ENCODE peak calls at places on chromosomes 7 and 10, in four cellular contexts. E is GM12878, R is HepG2, H is K562. K is an unnamed sample.

GRCh38 chr7:50690541-50691011 is 92.1 kb downstream of the GRB10 start:
- DNase-seq in E (no peak), R (no peak), H (no peak), K (no peak)

GRCh38 chr7:41755100-41755499 is 52.2 kb upstream of the INHBA start:
- DNase-seq in E (no peak), R (no peak), H (no peak), K (no peak)

GRCh38 chr10:100879741-100880360 is 32.9 kb upstream of the SLF2 start:
- DNase-seq in E (no peak), R (peak; percentile 56), H (peak; percentile 39), K (peak; percentile 21)

GRCh38 chr7:28595779-28596178 is 183.5 kb downstream of the CREB5 start:
- DNase-seq in E (no peak), R (no peak), H (no peak), K (no peak)

GRCh38 chr7:137668404-137668803 is 178.4 kb downstream of the DGKI start:
- DNase-seq in E (no peak), R (no peak), H (no peak), K (no peak)

GRCh38 chr7:117068511-117069155 is 115.3 kb downstream of the ST7 start:
- DNase-seq in E (no peak), R (no peak), H (no peak), K (no peak)

GRCh38 chr10:33600381-33600780 is 265.9 kb upstream of the NRP1 start:
- DNase-seq in E (no peak), R (no peak), H (no peak), K (no peak)

GRCh38 chr7:49848211-49848841 is 74.9 kb downstream of the VWC2 start:
- DNase-seq in E (no peak), R (no peak), H (no peak), K (no peak)

GRCh38 chr10:122112021-122112616 is 123.2 kb downstream of the TACC2 start:
- DNase-seq in E (no peak), R (no peak), H (no peak), K (peak; percentile 68)

GRCh38 chr7:36604801-36605200 is 119.5 kb downstream of the AOAH start:
- DNase-seq in E (no peak), R (no peak), H (no peak), K (no peak)

GRCh38 chr7:29806131-29806792 is at the start of gene WIPF3:
- DNase-seq in E (no peak), R (no peak), H (peak; percentile 88), K (no peak)

GRCh38 chr7:82542665-82543064 is 99.1 kb upstream of the CACNA2D1 start:
- DNase-seq in E (no peak), R (no peak), H (no peak), K (no peak)

GRCh38 chr7:53245721-53246120 is 210.3 kb downstream of the POM121L12 start:
- DNase-seq in E (no peak), R (no peak), H (no peak), K (no peak)

GRCh38 chr10:103759100-103759781 is 96.1 kb downstream of the SH3PXD2A start:
- DNase-seq in E (no peak), R (peak; percentile 80), H (no peak), K (peak; percentile 55)
- TF ChIP-seq CEBPB in E (no peak), R (no peak), H (no peak), K (peak; percentile 57)

GRCh38 chr10:59561397-59562121 is 148.1 kb downstream of the SLC16A9 start:
- DNase-seq in E (no peak), R (no peak), H (no peak), K (no peak)

GRCh38 chr10:59560990-59561389 is 148.7 kb downstream of the SLC16A9 start:
- DNase-seq in E (no peak), R (peak; percentile 3), H (no peak), K (no peak)

GRCh38 chr10:59558066-59558465 is 151.6 kb downstream of the SLC16A9 start:
- DNase-seq in E (no peak), R (no peak), H (no peak), K (no peak)

GRCh38 chr10:59562126-59562525 is 147.5 kb downstream of the SLC16A9 start:
- DNase-seq in E (no peak), R (no peak), H (no peak), K (no peak)

DNA sequence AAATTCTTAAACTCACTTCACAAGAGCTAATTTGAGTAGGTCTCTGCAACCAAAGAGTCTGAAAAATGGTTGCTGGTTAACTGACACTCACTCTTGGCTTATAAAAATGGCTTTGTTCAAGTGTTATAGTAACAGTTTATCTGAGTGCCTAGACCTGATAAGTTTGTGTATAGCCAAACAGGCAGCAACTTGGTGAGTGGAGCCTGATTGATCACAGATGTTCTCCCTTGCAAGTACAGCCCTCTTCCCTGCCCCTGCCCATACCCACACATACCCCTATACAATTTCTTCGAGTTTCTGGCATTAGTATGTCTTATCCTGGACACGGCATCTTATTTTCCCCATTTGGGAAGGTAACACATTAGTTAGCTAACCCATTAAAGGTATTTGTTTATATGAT is 149.5 kb downstream of the SLC16A9 start:
- DNase-seq in E (no peak), R (no peak), H (no peak), K (no peak)
- TF ChIP-seq JUNB in E (no peak), R (no peak), H (no peak), K (no peak)

GRCh38 chr10:132869621-132870020 is 72.7 kb downstream of the CFAP46 start:
- DNase-seq in E (no peak), R (no peak), H (no peak), K (no peak)
- TF ChIP-seq CEBPB in E (no peak), R (no peak), H (no peak), K (no peak)

GRCh38 chr10:3692331-3692860 is 92.6 kb downstream of the KLF6 start:
- DNase-seq in E (no peak), R (no peak), H (no peak), K (no peak)
- TF ChIP-seq JUNB in E (no peak), R (no peak), H (no peak), K (no peak)